ENCODE peak calls at places on chromosome 4, in seven cellular contexts. W, B, S, T, R, C and P are unnamed samples.

GRCh38 chr4:4677825-4678522 is 136.1 kb upstream of the STX18 start:
- DNase-seq in W (no peak), B (peak), S (no peak), T (peak), R (no peak), C (no peak), P (peak)

GRCh38 chr4:158914178-158914577 is 145.4 kb downstream of the FNIP2 start:
- DNase-seq in W (peak), B (peak), S (no peak), T (peak), R (no peak), C (no peak), P (no peak)

GRCh38 chr4:74189331-74190043 is 31.6 kb downstream of the MTHFD2L start:
- DNase-seq in W (peak), B (no peak), S (peak), T (peak), R (no peak), C (peak), P (no peak)

GRCh38 chr4:76449362-76449767 is 14.3 kb downstream of the SHROOM3 start:
- DNase-seq in W (no peak), B (peak), S (no peak), T (no peak), R (no peak), C (no peak), P (no peak)

GRCh38 chr4:20095805-20096541 is 155.7 kb upstream of the SLIT2 start:
- DNase-seq in W (peak), B (no peak), S (no peak), T (peak), R (no peak), C (no peak), P (no peak)

GRCh38 chr4:110840221-110840654 is 217.4 kb upstream of the PITX2 start:
- DNase-seq in W (peak), B (no peak), S (no peak), T (peak), R (no peak), C (peak), P (no peak)

GRCh38 chr4:74624351-74625151 is 169.8 kb downstream of the BTC start:
- DNase-seq in W (peak), B (peak), S (peak), T (peak), R (no peak), C (peak), P (no peak)

GRCh38 chr4:168537556-168537955 is 40.7 kb downstream of the PALLD start:
- DNase-seq in W (peak), B (no peak), S (no peak), T (no peak), R (no peak), C (no peak), P (no peak)

GRCh38 chr4:61950625-61951024 is 750.5 kb downstream of the ADGRL3 start:
- DNase-seq in W (no peak), B (no peak), S (no peak), T (no peak), R (no peak), C (no peak), P (no peak)

GRCh38 chr4:155688211-155688610 is 21.6 kb downstream of the GUCY1A1 start:
- DNase-seq in W (no peak), B (no peak), S (no peak), T (no peak), R (no peak), C (no peak), P (no peak)

GRCh38 chr4:123667496-123667895 is 270.9 kb downstream of the SPRY1 start:
- DNase-seq in W (peak), B (peak), S (no peak), T (peak), R (no peak), C (peak), P (no peak)

GRCh38 chr4:98851806-98852205 is 77.1 kb downstream of the EIF4E start:
- DNase-seq in W (no peak), B (peak), S (no peak), T (peak), R (no peak), C (peak), P (no peak)

GRCh38 chr4:6469898-6470501 is 2.4 kb downstream of the PPP2R2C start:
- DNase-seq in W (no peak), B (no peak), S (no peak), T (no peak), R (no peak), C (no peak), P (peak)

GRCh38 chr4:86302242-86302641 is 57.6 kb downstream of the MAPK10 start:
- DNase-seq in W (no peak), B (no peak), S (peak), T (peak), R (no peak), C (no peak), P (no peak)

GRCh38 chr4:158316264-158316663 is 106.0 kb downstream of the TMEM144 start:
- DNase-seq in W (no peak), B (no peak), S (no peak), T (peak), R (no peak), C (no peak), P (no peak)

GRCh38 chr4:96652821-96653220 is 812.9 kb downstream of the PDHA2 start:
- DNase-seq in W (no peak), B (no peak), S (no peak), T (no peak), R (no peak), C (no peak), P (no peak)

GRCh38 chr4:79241846-79242245 is 84.0 kb downstream of the NAA11 start:
- DNase-seq in W (peak), B (peak), S (no peak), T (peak), R (no peak), C (no peak), P (no peak)

GRCh38 chr4:20544645-20545044 is 155.6 kb upstream of the PACRGL start:
- DNase-seq in W (peak), B (no peak), S (peak), T (peak), R (no peak), C (no peak), P (no peak)

GRCh38 chr4:174117445-174117844 is 166.0 kb downstream of the FBXO8 start:
- DNase-seq in W (no peak), B (no peak), S (no peak), T (no peak), R (no peak), C (no peak), P (no peak)

GRCh38 chr4:5365071-5366008 is 314.1 kb downstream of the STK32B start:
- DNase-seq in W (peak), B (peak), S (peak), T (peak), R (no peak), C (peak), P (peak)

GRCh38 chr4:182179751-182180150 is 63.5 kb upstream of the TENM3 start:
- DNase-seq in W (no peak), B (no peak), S (no peak), T (no peak), R (no peak), C (no peak), P (no peak)

GRCh38 chr4:19010766-19011165 is 989.2 kb upstream of the LCORL start:
- DNase-seq in W (no peak), B (no peak), S (no peak), T (no peak), R (no peak), C (no peak), P (no peak)

GRCh38 chr4:42348692-42349091 is 48.6 kb upstream of the SHISA3 start:
- DNase-seq in W (no peak), B (no peak), S (no peak), T (no peak), R (no peak), C (no peak), P (no peak)

GRCh38 chr4:100421356-100421978 is 96.4 kb downstream of the EMCN start:
- DNase-seq in W (peak), B (peak), S (peak), T (peak), R (no peak), C (no peak), P (no peak)

GRCh38 chr4:10232114-10232513 is 115.5 kb upstream of the WDR1 start:
- DNase-seq in W (no peak), B (no peak), S (no peak), T (no peak), R (no peak), C (no peak), P (no peak)

GRCh38 chr4:79141530-79141929 is 184.3 kb downstream of the NAA11 start:
- DNase-seq in W (peak), B (peak), S (peak), T (peak), R (no peak), C (no peak), P (no peak)

GRCh38 chr4:98890698-98891097 is 38.2 kb downstream of the EIF4E start:
- DNase-seq in W (no peak), B (no peak), S (no peak), T (no peak), R (no peak), C (no peak), P (no peak)

GRCh38 chr4:38560340-38560739 is 103.7 kb upstream of the KLF3 start:
- DNase-seq in W (no peak), B (no peak), S (no peak), T (no peak), R (no peak), C (no peak), P (no peak)

GRCh38 chr4:17322514-17322913 is 189.4 kb downstream of the QDPR start:
- DNase-seq in W (no peak), B (no peak), S (no peak), T (no peak), R (no peak), C (no peak), P (no peak)

GRCh38 chr4:38563703-38564490 is 100.1 kb upstream of the KLF3 start:
- DNase-seq in W (peak), B (no peak), S (no peak), T (no peak), R (no peak), C (no peak), P (no peak)

GRCh38 chr4:90982787-90983186 is 855.6 kb downstream of the CCSER1 start:
- DNase-seq in W (no peak), B (no peak), S (no peak), T (no peak), R (no peak), C (no peak), P (no peak)

GRCh38 chr4:11312389-11312788 is 116.3 kb downstream of the HS3ST1 start:
- DNase-seq in W (peak), B (peak), S (no peak), T (no peak), R (no peak), C (no peak), P (no peak)

GRCh38 chr4:135508006-135508714 is 1306.6 kb upstream of the PABPC4L start:
- DNase-seq in W (peak), B (peak), S (no peak), T (no peak), R (no peak), C (peak), P (no peak)

GRCh38 chr4:38752393-38752961 is 30.3 kb downstream of the TLR10 start:
- DNase-seq in W (no peak), B (peak), S (no peak), T (peak), R (no peak), C (no peak), P (no peak)

GRCh38 chr4:2261110-2261852 is 628 bp downstream of the MXD4 start:
- DNase-seq in W (peak), B (no peak), S (no peak), T (peak), R (peak), C (no peak), P (peak)

GRCh38 chr4:2259036-2259540 is 2.8 kb downstream of the MXD4 start:
- DNase-seq in W (no peak), B (no peak), S (no peak), T (no peak), R (peak), C (no peak), P (no peak)

GRCh38 chr4:2260336-2261109 is 1.4 kb downstream of the MXD4 start:
- DNase-seq in W (no peak), B (no peak), S (no peak), T (no peak), R (peak), C (no peak), P (peak)

GRCh38 chr4:2258091-2259035 is 3.5 kb downstream of the MXD4 start:
- DNase-seq in W (no peak), B (no peak), S (no peak), T (no peak), R (peak), C (no peak), P (peak)

GRCh38 chr4:2259541-2260267 is 2.2 kb downstream of the MXD4 start:
- DNase-seq in W (no peak), B (no peak), S (no peak), T (no peak), R (peak), C (no peak), P (no peak)
- H3K4me3 ChIP-seq in W (no peak), B (peak), S (no peak), T (peak), R (peak), C (peak), P (no peak)

DNA sequence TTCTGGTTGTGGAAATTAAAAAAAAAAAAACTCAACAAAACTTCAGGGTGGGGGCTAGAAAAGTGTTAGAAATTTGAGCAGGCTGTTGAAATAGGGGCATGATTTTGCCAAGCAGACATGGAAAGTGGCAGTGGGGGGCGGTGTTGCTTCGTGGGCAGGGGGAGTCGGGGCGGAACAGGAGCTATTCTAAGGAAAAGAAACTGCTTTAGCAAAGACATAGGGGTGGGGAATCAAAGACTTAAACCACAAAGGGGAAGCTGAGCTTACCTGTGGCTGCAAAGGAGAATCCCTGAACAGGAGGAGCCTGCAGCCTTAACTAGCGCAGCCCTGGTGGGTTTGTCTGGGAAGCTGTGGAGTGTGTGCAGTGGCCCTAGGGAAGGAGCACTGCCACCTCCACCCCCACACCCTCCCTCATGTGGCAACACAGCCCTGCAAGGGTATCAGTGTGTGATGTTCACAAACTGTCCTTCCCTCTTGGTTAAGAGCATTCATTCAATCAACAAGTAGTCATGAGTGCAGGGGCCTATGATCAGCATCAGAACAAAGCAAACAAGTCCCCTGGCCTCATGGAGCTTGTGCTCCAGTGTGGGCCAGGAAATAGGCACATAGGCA is 20.5 kb downstream of the SEL1L3 start:
- DNase-seq in W (no peak), B (no peak), S (no peak), T (no peak), R (no peak), C (no peak), P (no peak)
- TF ChIP-seq CTCF in W (no peak), B (peak), S (peak), T (no peak), R (no peak), C (peak), P (no peak)

GRCh38 chr4:185128272-185129119 is 14.6 kb upstream of the SLC25A4 start:
- DNase-seq in W (no peak), B (no peak), S (no peak), T (no peak), R (no peak), C (no peak), P (no peak)
- H3K4me3 ChIP-seq in W (peak), B (peak), S (peak), T (peak), R (peak), C (peak), P (peak)

GRCh38 chr4:144421839-144422565 is 224.0 kb upstream of the HHIP start:
- DNase-seq in W (no peak), B (no peak), S (no peak), T (no peak), R (no peak), C (no peak), P (no peak)

GRCh38 chr4:144423930-144424329 is 222.0 kb upstream of the HHIP start:
- DNase-seq in W (no peak), B (no peak), S (no peak), T (no peak), R (no peak), C (no peak), P (no peak)

GRCh38 chr4:144421056-144421455 is 224.9 kb upstream of the HHIP start:
- DNase-seq in W (no peak), B (no peak), S (no peak), T (no peak), R (no peak), C (no peak), P (no peak)
- TF ChIP-seq CTCF in W (no peak), B (no peak), S (no peak), T (no peak), R (no peak), C (no peak), P (no peak)

GRCh38 chr4:139658983-139659382 is 6.6 kb upstream of the MGST2 start:
- DNase-seq in W (no peak), B (no peak), S (no peak), T (no peak), R (no peak), C (no peak), P (no peak)

GRCh38 chr4:139658185-139658584 is 7.4 kb upstream of the MGST2 start:
- DNase-seq in W (no peak), B (no peak), S (peak), T (no peak), R (no peak), C (no peak), P (no peak)

GRCh38 chr4:139660518-139661149 is 5.0 kb upstream of the MGST2 start:
- DNase-seq in W (no peak), B (no peak), S (peak), T (no peak), R (no peak), C (no peak), P (no peak)

GRCh38 chr4:139656614-139657486 is 8.8 kb upstream of the MGST2 start:
- DNase-seq in W (peak), B (peak), S (peak), T (peak), R (no peak), C (peak), P (peak)

DNA sequence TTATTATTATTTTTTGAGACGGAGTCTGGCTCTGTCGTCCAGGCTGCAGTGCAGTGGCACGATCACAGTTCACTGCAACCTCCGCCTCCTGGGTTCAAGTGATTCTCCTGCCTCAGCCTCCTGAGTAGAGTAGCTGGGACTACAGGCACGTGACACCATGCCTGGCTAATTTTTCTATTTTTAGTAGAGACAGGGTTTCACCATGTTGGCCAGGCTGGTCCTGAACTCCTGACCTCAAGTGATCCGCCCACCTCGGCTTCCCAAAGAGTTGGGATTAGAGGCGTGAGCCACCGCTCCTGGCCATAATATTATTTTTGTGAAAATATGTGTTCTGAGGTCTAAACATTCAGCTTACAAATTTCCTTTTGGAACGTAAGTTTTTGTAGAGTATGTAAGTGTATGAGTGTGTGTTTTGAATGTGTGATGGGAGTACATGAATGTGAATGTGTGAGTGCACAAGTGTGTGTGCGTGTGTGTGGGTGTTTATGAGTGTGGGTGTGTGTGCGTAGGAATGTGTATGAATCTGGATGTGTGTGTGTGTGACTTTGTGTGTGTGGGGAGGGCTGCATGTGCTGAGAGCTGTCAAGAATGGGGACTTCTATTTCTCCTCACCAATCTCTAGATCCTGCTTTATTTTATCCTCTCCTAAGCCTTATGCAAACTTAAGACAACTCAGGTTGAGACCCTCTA is 5.7 kb upstream of the MGST2 start:
- DNase-seq in W (no peak), B (no peak), S (no peak), T (no peak), R (no peak), C (no peak), P (no peak)
- H3K4me3 ChIP-seq in W (no peak), B (no peak), S (no peak), T (no peak), R (no peak), C (no peak), P (no peak)

DNA sequence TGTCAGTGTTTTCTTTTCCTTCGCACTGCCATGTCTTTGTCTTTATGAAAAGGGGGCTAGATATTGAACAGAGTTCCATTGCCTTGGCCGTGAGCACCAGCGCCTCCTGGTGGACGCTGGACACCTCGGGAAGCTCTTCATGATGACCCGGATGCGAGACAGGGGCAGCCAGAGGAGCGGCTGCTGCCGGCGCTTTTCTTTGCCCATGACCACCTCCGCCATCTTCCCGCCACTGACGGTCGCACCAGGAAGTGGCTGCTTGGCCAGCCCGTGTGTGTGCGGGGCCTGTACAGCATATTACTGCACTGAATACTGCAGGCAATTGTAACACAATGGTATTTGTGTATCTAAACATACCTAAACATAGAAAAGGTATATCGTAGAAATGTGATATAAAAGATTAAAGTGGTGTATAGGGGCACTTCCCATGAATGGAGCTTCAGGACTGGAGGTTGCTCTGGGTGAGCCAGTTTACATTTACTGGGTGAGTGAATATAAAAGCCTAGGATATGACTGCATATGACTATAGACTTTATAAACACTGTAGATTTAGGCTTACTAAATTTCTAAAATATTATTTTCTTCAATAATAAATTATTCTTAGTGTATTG is 15.8 kb upstream of the GRIA2 start:
- DNase-seq in W (peak), B (no peak), S (peak), T (peak), R (no peak), C (no peak), P (no peak)
- TF ChIP-seq CTCF in W (peak), B (peak), S (peak), T (peak), R (no peak), C (peak), P (no peak)

GRCh38 chr4:147793569-147793968 is 61.7 kb downstream of the ARHGAP10 start:
- DNase-seq in W (no peak), B (no peak), S (no peak), T (no peak), R (no peak), C (no peak), P (no peak)
- H3K4me3 ChIP-seq in W (peak), B (no peak), S (no peak), T (no peak), R (no peak), C (no peak), P (no peak)